ENCODE peak calls at places on chromosomes 16 and 17, in five cellular contexts. O, R, L, Z and I are unnamed samples.

GRCh38 chr17:78128616-78129384 is at the start of gene TMC6:
- DNase-seq in O (peak; percentile 74), R (no peak), L (no peak), Z (peak; percentile 68), I (peak; percentile 94)

GRCh38 chr16:69243479-69243878 is 56.5 kb downstream of the SNTB2 start:
- DNase-seq in O (no peak), R (no peak), L (no peak), Z (no peak), I (no peak)

GRCh38 chr17:16980813-16981731 is 9.2 kb upstream of the TNFRSF13B start:
- DNase-seq in O (no peak), R (no peak), L (no peak), Z (no peak), I (peak; percentile 82)

GRCh38 chr17:50363217-50364060 is 9.5 kb downstream of the MRPL27 start:
- DNase-seq in O (no peak), R (peak; percentile 41), L (peak; percentile 57), Z (no peak), I (no peak)

GRCh38 chr17:82788206-82789001 is 36.5 kb downstream of the TBCD start:
- DNase-seq in O (no peak), R (no peak), L (no peak), Z (no peak), I (no peak)

GRCh38 chr16:23288726-23289512 is 13.2 kb upstream of the SCNN1B start:
- DNase-seq in O (no peak), R (no peak), L (no peak), Z (no peak), I (no peak)

GRCh38 chr17:44556854-44557606 is at the start of gene FZD2:
- DNase-seq in O (peak; percentile 99), R (no peak), L (peak; percentile 86), Z (peak; percentile 63), I (peak; percentile 86)

GRCh38 chr16:13194766-13195165 is 293.4 kb downstream of the SHISA9 start:
- DNase-seq in O (no peak), R (no peak), L (no peak), Z (no peak), I (no peak)

GRCh38 chr16:23729503-23730424 is 16.7 kb upstream of the ERN2 start:
- DNase-seq in O (no peak), R (no peak), L (no peak), Z (no peak), I (no peak)

GRCh38 chr17:12566281-12567002 is 99.2 kb upstream of the MYOCD start:
- DNase-seq in O (no peak), R (no peak), L (no peak), Z (no peak), I (no peak)

GRCh38 chr17:6981426-6981825 is 14.4 kb upstream of the ALOX12 start:
- DNase-seq in O (no peak), R (no peak), L (no peak), Z (no peak), I (no peak)

GRCh38 chr16:1362807-1363206 is 11.1 kb downstream of the GNPTG start:
- DNase-seq in O (no peak), R (no peak), L (peak; percentile 60), Z (no peak), I (no peak)

GRCh38 chr16:21194771-21195301 is 16.5 kb downstream of the ZP2 start:
- DNase-seq in O (no peak), R (no peak), L (no peak), Z (no peak), I (no peak)

GRCh38 chr16:62256406-62256805 is 220.2 kb upstream of the CDH8 start:
- DNase-seq in O (no peak), R (no peak), L (no peak), Z (no peak), I (no peak)

GRCh38 chr17:21457051-21458026 is 81.2 kb downstream of the KCNJ12 start:
- DNase-seq in O (peak; percentile 80), R (peak; percentile 93), L (peak; percentile 90), Z (peak; percentile 85), I (peak; percentile 95)

GRCh38 chr17:77842148-77842905 is 116.2 kb upstream of the TNRC6C start:
- DNase-seq in O (no peak), R (no peak), L (no peak), Z (no peak), I (peak; percentile 41)

GRCh38 chr17:19753661-19754463 is 5.8 kb upstream of the ALDH3A1 start:
- DNase-seq in O (peak; percentile 89), R (no peak), L (peak; percentile 71), Z (peak; percentile 75), I (peak; percentile 44)

GRCh38 chr16:4212934-4213296 is 29.0 kb downstream of the SRL start:
- DNase-seq in O (peak; percentile 58), R (no peak), L (no peak), Z (no peak), I (no peak)

GRCh38 chr16:21959050-21959449 is 5.9 kb downstream of the UQCRC2 start:
- DNase-seq in O (no peak), R (no peak), L (no peak), Z (no peak), I (no peak)

GRCh38 chr17:57338257-57338919 is 82.1 kb downstream of the MSI2 start:
- DNase-seq in O (no peak), R (no peak), L (no peak), Z (no peak), I (no peak)

GRCh38 chr16:57054338-57054737 is 38.0 kb upstream of the CPNE2 start:
- DNase-seq in O (no peak), R (no peak), L (no peak), Z (no peak), I (no peak)

GRCh38 chr17:79838541-79839274 is 532 bp downstream of the CBX4 start:
- DNase-seq in O (peak; percentile 39), R (peak; percentile 72), L (peak; percentile 66), Z (no peak), I (peak; percentile 91)

GRCh38 chr16:89246903-89247733 is 29.6 kb downstream of the ZNF778 start:
- DNase-seq in O (peak; percentile 82), R (peak; percentile 96), L (peak; percentile 96), Z (peak; percentile 95), I (peak; percentile 97)
- TF ChIP-seq POLR2A in O (peak; percentile 55), R (no peak), L (no peak), Z (no peak), I (no peak)

GRCh38 chr16:27366687-27367462 is 35.1 kb upstream of the IL21R start:
- DNase-seq in O (no peak), R (no peak), L (no peak), Z (no peak), I (peak; percentile 88)
- H3K27ac ChIP-seq in O (no peak overlapping the region), R (peak overlapping the region; percentile 16), L (no peak overlapping the region), Z (peak overlapping the region; percentile 70), I (peak overlapping the region; percentile 88)

GRCh38 chr16:84182680-84183571 is 3.9 kb downstream of the TAF1C start:
- DNase-seq in O (no peak), R (no peak), L (no peak), Z (no peak), I (no peak)

GRCh38 chr16:84183911-84184310 is 2.9 kb downstream of the TAF1C start:
- DNase-seq in O (peak; percentile 69), R (no peak), L (no peak), Z (no peak), I (no peak)

GRCh38 chr16:84183572-84183875 is 3.3 kb downstream of the TAF1C start:
- DNase-seq in O (no peak), R (no peak), L (no peak), Z (no peak), I (no peak)

GRCh38 chr16:84184775-84185174 is 2.1 kb downstream of the TAF1C start:
- DNase-seq in O (no peak), R (peak; percentile 57), L (peak; percentile 66), Z (no peak), I (no peak)

DNA sequence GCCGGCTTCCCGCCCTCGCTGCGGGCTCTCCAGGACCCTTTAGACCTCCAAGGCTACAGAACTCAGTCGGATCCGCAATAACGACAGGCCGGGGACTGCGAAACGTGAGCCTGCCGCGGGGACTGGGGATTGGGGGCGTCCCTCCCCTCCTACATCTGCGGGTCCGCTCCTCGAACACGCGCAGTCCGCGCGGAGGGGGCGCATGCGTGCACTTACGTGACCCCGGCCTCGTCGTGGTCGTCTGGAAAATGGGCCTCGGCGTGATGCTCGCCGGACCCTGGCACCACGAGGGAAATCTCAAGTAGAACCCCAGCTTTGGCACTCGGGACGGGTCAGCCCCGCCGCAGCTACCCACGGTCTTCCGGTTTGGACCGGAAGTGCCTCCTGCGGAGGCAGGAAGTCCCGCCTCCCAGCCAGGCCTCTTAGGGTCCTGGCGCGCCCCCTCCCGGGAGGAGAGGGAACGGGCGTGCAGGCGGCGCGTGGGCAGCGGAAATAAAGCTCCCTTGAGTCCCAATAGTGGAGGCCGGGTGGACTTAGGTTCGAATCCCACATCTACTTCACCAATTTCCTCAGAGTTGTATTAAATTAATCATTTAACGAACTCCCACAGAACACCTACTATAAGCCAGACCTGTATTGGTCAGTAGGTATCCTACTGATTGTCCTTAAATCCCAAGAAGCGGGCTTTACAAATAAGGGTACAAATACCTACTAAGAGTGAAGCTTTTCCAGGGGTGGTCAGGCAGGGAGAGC is at the start of gene TAF1C:
- DNase-seq in O (peak; percentile 94), R (peak; percentile 93), L (peak; percentile 93), Z (peak; percentile 92), I (peak; percentile 98)
- TF ChIP-seq POLR2A in O (peak; percentile 75), R (peak; percentile 16), L (peak; percentile 28), Z (no peak), I (no peak)

GRCh38 chr17:40404003-40404402 is 13.7 kb downstream of the TOP2A start:
- DNase-seq in O (no peak), R (no peak), L (no peak), Z (no peak), I (no peak)

GRCh38 chr17:40402668-40403067 is 15.0 kb downstream of the TOP2A start:
- DNase-seq in O (no peak), R (no peak), L (no peak), Z (no peak), I (no peak)

DNA sequence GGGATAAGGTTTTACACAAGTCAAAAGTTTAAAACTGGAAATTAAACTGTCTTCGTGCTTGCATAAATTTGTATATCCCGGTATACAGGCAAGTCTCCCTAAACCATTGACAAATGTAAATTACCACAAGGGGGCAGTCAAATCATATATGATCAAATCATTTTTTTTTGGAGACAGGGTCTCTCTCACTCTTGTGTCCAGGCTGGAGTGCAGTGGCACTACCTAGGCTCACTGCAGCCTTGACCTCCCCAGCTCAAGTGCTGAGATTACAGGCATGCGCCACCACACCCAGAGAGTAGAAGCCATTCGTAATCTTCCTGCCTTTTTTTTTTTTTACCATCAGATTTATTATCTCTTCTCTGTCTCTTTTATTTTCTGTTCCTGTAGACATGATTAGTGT is 18.5 kb downstream of the TOP2A start:
- DNase-seq in O (peak; percentile 67), R (no peak), L (no peak), Z (no peak), I (no peak)
- H3K27ac ChIP-seq in O (peak overlapping the region; percentile 44), R (no peak overlapping the region), L (no peak overlapping the region), Z (no peak overlapping the region), I (no peak overlapping the region)